ENCODE peak calls at places on chromosomes 12 and 14, in ten cellular contexts. One of them, this sample, is unnamed.
A peak's percentile ranks its signal among the peaks of the same experiment; 100 is the strongest.

GRCh38 chr12:121796855-121797751 is 3.6 kb upstream of the RHOF start:
- DNase-seq in endodermal cell: peak; percentile 98
- DNase-seq in nephron progenitor cell: peak; percentile 88
- DNase-seq in neural crest cell: peak; percentile 76
- DNase-seq in H9: peak; percentile 98
- DNase-seq in activated B cell treated with CpG ODN at 0.5 μM for 24 hours: no peak
- DNase-seq in esophagus squamous epithelium: no peak
- DNase-seq in keratinocyte: no peak
- DNase-seq in lower leg skin: peak; percentile 89
- DNase-seq in GM13976: no peak
- DNase-seq in this sample: peak; percentile 83

GRCh38 chr12:119016715-119017114 is 35.4 kb downstream of the SRRM4 start:
- DNase-seq in endodermal cell: no peak
- DNase-seq in nephron progenitor cell: no peak
- DNase-seq in neural crest cell: no peak
- DNase-seq in H9: peak; percentile 2
- DNase-seq in activated B cell treated with CpG ODN at 0.5 μM for 24 hours: no peak
- DNase-seq in esophagus squamous epithelium: no peak
- DNase-seq in keratinocyte: no peak
- DNase-seq in lower leg skin: no peak
- DNase-seq in GM13976: no peak
- DNase-seq in this sample: no peak

GRCh38 chr14:54818201-54819133 is 84.2 kb downstream of the GCH1 start:
- DNase-seq in endodermal cell: no peak
- DNase-seq in nephron progenitor cell: no peak
- DNase-seq in neural crest cell: no peak
- DNase-seq in H9: peak; percentile 14
- DNase-seq in activated B cell treated with CpG ODN at 0.5 μM for 24 hours: no peak
- DNase-seq in esophagus squamous epithelium: no peak
- DNase-seq in keratinocyte: no peak
- DNase-seq in lower leg skin: no peak
- DNase-seq in GM13976: no peak
- DNase-seq in this sample: peak; percentile 56

GRCh38 chr12:98503343-98503592 is 12.1 kb upstream of the TMPO start:
- DNase-seq in endodermal cell: peak; percentile 98
- DNase-seq in nephron progenitor cell: peak; percentile 90
- DNase-seq in neural crest cell: peak; percentile 97
- DNase-seq in H9: peak; percentile 91
- DNase-seq in activated B cell treated with CpG ODN at 0.5 μM for 24 hours: peak; percentile 67
- DNase-seq in esophagus squamous epithelium: peak; percentile 39
- DNase-seq in keratinocyte: peak; percentile 77
- DNase-seq in lower leg skin: peak; percentile 93
- DNase-seq in GM13976: peak; percentile 73
- DNase-seq in this sample: peak; percentile 56

GRCh38 chr12:69331846-69332684 is 16.1 kb upstream of the LYZ start:
- DNase-seq in endodermal cell: peak; percentile 75
- DNase-seq in nephron progenitor cell: no peak
- DNase-seq in neural crest cell: no peak
- DNase-seq in H9: no peak
- DNase-seq in activated B cell treated with CpG ODN at 0.5 μM for 24 hours: no peak
- DNase-seq in esophagus squamous epithelium: no peak
- DNase-seq in keratinocyte: peak; percentile 4
- DNase-seq in lower leg skin: no peak
- DNase-seq in GM13976: no peak
- DNase-seq in this sample: no peak

GRCh38 chr12:27343255-27344000 is 10.8 kb downstream of the BMAL2 start:
- DNase-seq in endodermal cell: no peak
- DNase-seq in nephron progenitor cell: no peak
- DNase-seq in neural crest cell: no peak
- DNase-seq in H9: no peak
- DNase-seq in activated B cell treated with CpG ODN at 0.5 μM for 24 hours: no peak
- DNase-seq in esophagus squamous epithelium: no peak
- DNase-seq in keratinocyte: peak; percentile 69
- DNase-seq in lower leg skin: no peak
- DNase-seq in GM13976: no peak
- DNase-seq in this sample: peak; percentile 89

GRCh38 chr14:53510281-53510912 is 357.3 kb upstream of the DDHD1 start:
- DNase-seq in endodermal cell: no peak
- DNase-seq in nephron progenitor cell: no peak
- DNase-seq in neural crest cell: no peak
- DNase-seq in H9: no peak
- DNase-seq in activated B cell treated with CpG ODN at 0.5 μM for 24 hours: no peak
- DNase-seq in esophagus squamous epithelium: no peak
- DNase-seq in keratinocyte: peak; percentile 17
- DNase-seq in lower leg skin: no peak
- DNase-seq in GM13976: no peak
- DNase-seq in this sample: no peak

GRCh38 chr14:89255012-89255411 is 162.0 kb downstream of the FOXN3 start:
- DNase-seq in endodermal cell: no peak
- DNase-seq in nephron progenitor cell: no peak
- DNase-seq in neural crest cell: no peak
- DNase-seq in H9: no peak
- DNase-seq in activated B cell treated with CpG ODN at 0.5 μM for 24 hours: no peak
- DNase-seq in esophagus squamous epithelium: no peak
- DNase-seq in keratinocyte: no peak
- DNase-seq in lower leg skin: no peak
- DNase-seq in GM13976: no peak
- DNase-seq in this sample: no peak

GRCh38 chr12:43226151-43226550 is 325.9 kb downstream of the ADAMTS20 start:
- DNase-seq in endodermal cell: no peak
- DNase-seq in nephron progenitor cell: no peak
- DNase-seq in neural crest cell: no peak
- DNase-seq in H9: no peak
- DNase-seq in activated B cell treated with CpG ODN at 0.5 μM for 24 hours: no peak
- DNase-seq in esophagus squamous epithelium: no peak
- DNase-seq in keratinocyte: no peak
- DNase-seq in lower leg skin: no peak
- DNase-seq in GM13976: no peak
- DNase-seq in this sample: no peak
- TF ChIP-seq CTCF in endodermal cell: no peak
- TF ChIP-seq CTCF in nephron progenitor cell: no peak
- TF ChIP-seq CTCF in neural crest cell: no peak
- TF ChIP-seq CTCF in H9: no peak
- TF ChIP-seq CTCF in activated B cell treated with CpG ODN at 0.5 μM for 24 hours: no peak
- TF ChIP-seq CTCF in esophagus squamous epithelium: no peak
- TF ChIP-seq CTCF in keratinocyte: no peak
- TF ChIP-seq CTCF in lower leg skin: no peak
- TF ChIP-seq CTCF in GM13976: no peak
- TF ChIP-seq CTCF in this sample: no peak

DNA sequence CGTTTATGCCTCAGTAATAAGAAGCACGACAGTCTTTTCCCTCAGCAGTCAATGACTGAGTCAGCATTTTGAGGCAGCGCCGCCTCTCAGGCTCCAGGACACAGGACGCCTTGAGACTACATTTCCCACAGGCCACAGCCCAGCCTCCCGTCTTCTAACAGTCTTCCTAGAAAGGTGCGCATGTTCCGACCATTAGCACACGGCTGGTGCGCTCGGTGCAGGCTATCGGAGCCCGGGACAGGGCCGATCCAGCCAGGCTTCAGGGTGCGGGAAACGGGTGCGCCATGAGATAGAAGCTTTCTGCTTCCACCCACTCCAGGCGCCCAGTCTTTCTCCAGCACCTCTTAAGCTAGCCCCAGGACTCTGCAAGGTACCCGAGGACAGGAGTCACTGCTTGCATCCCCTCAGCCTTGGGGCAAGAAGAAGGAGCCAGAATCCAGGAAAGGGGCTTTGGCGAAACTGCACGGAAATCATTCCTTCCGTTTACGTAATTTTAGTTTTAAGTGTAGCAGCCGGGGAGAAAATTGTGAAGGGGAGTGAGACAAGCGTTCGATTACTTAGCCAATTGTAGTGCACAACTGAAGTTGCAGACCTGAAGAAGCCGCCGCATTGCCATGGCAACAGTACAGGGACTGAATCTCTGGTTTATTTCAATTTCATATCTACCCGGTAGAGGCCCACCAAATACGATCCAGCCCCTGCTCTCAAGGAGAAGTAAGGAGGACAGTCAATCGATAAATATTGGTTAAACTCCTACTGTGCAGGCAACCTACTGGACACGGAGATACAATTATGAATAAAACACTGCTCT is 53.9 kb downstream of the ZNF641 start:
- DNase-seq in endodermal cell: peak; percentile 96
- DNase-seq in nephron progenitor cell: peak; percentile 55
- DNase-seq in neural crest cell: peak; percentile 43
- DNase-seq in H9: peak; percentile 93
- DNase-seq in activated B cell treated with CpG ODN at 0.5 μM for 24 hours: no peak
- DNase-seq in esophagus squamous epithelium: no peak
- DNase-seq in keratinocyte: peak; percentile 42
- DNase-seq in lower leg skin: peak; percentile 59
- DNase-seq in GM13976: peak; percentile 41
- DNase-seq in this sample: peak; percentile 72
- TF ChIP-seq CTCF in endodermal cell: no peak
- TF ChIP-seq CTCF in nephron progenitor cell: no peak
- TF ChIP-seq CTCF in neural crest cell: no peak
- TF ChIP-seq CTCF in H9: no peak
- TF ChIP-seq CTCF in activated B cell treated with CpG ODN at 0.5 μM for 24 hours: no peak
- TF ChIP-seq CTCF in esophagus squamous epithelium: no peak
- TF ChIP-seq CTCF in keratinocyte: no peak
- TF ChIP-seq CTCF in lower leg skin: no peak
- TF ChIP-seq CTCF in GM13976: no peak
- TF ChIP-seq CTCF in this sample: no peak

GRCh38 chr14:22540811-22541360 is 48.1 kb downstream of the DAD1 start:
- DNase-seq in endodermal cell: no peak
- DNase-seq in nephron progenitor cell: no peak
- DNase-seq in neural crest cell: no peak
- DNase-seq in H9: no peak
- DNase-seq in activated B cell treated with CpG ODN at 0.5 μM for 24 hours: no peak
- DNase-seq in esophagus squamous epithelium: no peak
- DNase-seq in keratinocyte: no peak
- DNase-seq in lower leg skin: no peak
- DNase-seq in GM13976: no peak
- DNase-seq in this sample: no peak
- TF ChIP-seq CTCF in endodermal cell: no peak
- TF ChIP-seq CTCF in nephron progenitor cell: no peak
- TF ChIP-seq CTCF in neural crest cell: no peak
- TF ChIP-seq CTCF in H9: no peak
- TF ChIP-seq CTCF in activated B cell treated with CpG ODN at 0.5 μM for 24 hours: no peak
- TF ChIP-seq CTCF in esophagus squamous epithelium: no peak
- TF ChIP-seq CTCF in keratinocyte: no peak
- TF ChIP-seq CTCF in lower leg skin: no peak
- TF ChIP-seq CTCF in GM13976: no peak
- TF ChIP-seq CTCF in this sample: no peak

DNA sequence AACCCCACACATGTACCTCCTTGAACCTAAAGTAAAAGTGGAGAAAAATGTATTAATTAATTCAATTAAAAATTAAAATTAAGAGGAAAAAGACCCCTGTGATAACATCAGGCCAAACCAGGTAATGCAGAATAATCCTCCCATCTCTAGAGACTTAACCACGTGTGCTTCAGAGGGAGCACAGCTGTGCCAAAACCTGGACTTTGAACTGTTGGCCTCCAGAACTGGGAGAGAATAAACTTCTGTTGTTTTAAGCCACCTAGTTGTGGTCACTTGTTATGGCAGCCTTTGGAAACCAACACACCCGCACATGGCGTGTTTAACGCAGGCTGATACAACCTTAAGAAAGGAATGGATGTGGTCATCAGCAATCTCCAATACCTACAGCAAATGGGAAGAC is 23.8 kb downstream of the OAS2 start:
- DNase-seq in endodermal cell: no peak
- DNase-seq in nephron progenitor cell: no peak
- DNase-seq in neural crest cell: no peak
- DNase-seq in H9: peak; percentile 20
- DNase-seq in activated B cell treated with CpG ODN at 0.5 μM for 24 hours: no peak
- DNase-seq in esophagus squamous epithelium: no peak
- DNase-seq in keratinocyte: no peak
- DNase-seq in lower leg skin: no peak
- DNase-seq in GM13976: no peak
- DNase-seq in this sample: no peak
- TF ChIP-seq CTCF in endodermal cell: peak; percentile 33
- TF ChIP-seq CTCF in nephron progenitor cell: no peak
- TF ChIP-seq CTCF in neural crest cell: no peak
- TF ChIP-seq CTCF in H9: no peak
- TF ChIP-seq CTCF in activated B cell treated with CpG ODN at 0.5 μM for 24 hours: no peak
- TF ChIP-seq CTCF in esophagus squamous epithelium: no peak
- TF ChIP-seq CTCF in keratinocyte: no peak
- TF ChIP-seq CTCF in lower leg skin: no peak
- TF ChIP-seq CTCF in GM13976: no peak
- TF ChIP-seq CTCF in this sample: no peak

DNA sequence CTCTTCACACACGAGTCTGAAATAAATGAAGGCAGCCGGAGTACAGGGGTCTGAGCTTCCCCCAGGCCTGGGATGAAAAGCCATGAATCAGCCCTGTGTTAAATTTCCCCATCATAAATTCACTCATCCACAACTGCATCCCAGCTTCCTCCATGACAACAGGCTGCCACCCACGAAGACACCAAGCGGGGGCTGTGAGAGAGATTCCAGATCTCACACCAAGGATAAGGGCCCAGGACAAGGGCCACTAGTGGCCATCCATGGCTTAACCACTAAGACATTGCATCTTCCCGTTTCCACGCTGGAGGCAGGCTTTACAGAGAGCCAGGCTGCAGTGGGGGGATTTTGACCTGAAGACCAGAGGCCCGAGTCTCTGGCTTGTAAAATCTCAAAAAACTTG is 94.0 kb upstream of the NCOR2 start:
- DNase-seq in endodermal cell: no peak
- DNase-seq in nephron progenitor cell: no peak
- DNase-seq in neural crest cell: no peak
- DNase-seq in H9: no peak
- DNase-seq in activated B cell treated with CpG ODN at 0.5 μM for 24 hours: no peak
- DNase-seq in esophagus squamous epithelium: no peak
- DNase-seq in keratinocyte: no peak
- DNase-seq in lower leg skin: no peak
- DNase-seq in GM13976: no peak
- DNase-seq in this sample: no peak
- TF ChIP-seq CTCF in endodermal cell: peak; percentile 45
- TF ChIP-seq CTCF in nephron progenitor cell: no peak
- TF ChIP-seq CTCF in neural crest cell: no peak
- TF ChIP-seq CTCF in H9: peak; percentile 28
- TF ChIP-seq CTCF in activated B cell treated with CpG ODN at 0.5 μM for 24 hours: no peak
- TF ChIP-seq CTCF in esophagus squamous epithelium: no peak
- TF ChIP-seq CTCF in keratinocyte: no peak
- TF ChIP-seq CTCF in lower leg skin: no peak
- TF ChIP-seq CTCF in GM13976: no peak
- TF ChIP-seq CTCF in this sample: peak; percentile 33

GRCh38 chr14:44453433-44454171 is 53.5 kb downstream of the FSCB start:
- DNase-seq in endodermal cell: no peak
- DNase-seq in nephron progenitor cell: no peak
- DNase-seq in neural crest cell: no peak
- DNase-seq in H9: no peak
- DNase-seq in activated B cell treated with CpG ODN at 0.5 μM for 24 hours: no peak
- DNase-seq in esophagus squamous epithelium: no peak
- DNase-seq in keratinocyte: no peak
- DNase-seq in lower leg skin: no peak
- DNase-seq in GM13976: no peak
- DNase-seq in this sample: no peak
- TF ChIP-seq CTCF in endodermal cell: no peak
- TF ChIP-seq CTCF in nephron progenitor cell: no peak
- TF ChIP-seq CTCF in neural crest cell: no peak
- TF ChIP-seq CTCF in H9: no peak
- TF ChIP-seq CTCF in activated B cell treated with CpG ODN at 0.5 μM for 24 hours: no peak
- TF ChIP-seq CTCF in esophagus squamous epithelium: no peak
- TF ChIP-seq CTCF in keratinocyte: no peak
- TF ChIP-seq CTCF in lower leg skin: no peak
- TF ChIP-seq CTCF in GM13976: no peak
- TF ChIP-seq CTCF in this sample: no peak